ENCODE peak calls at places on chromosome 3, in four cellular contexts. Q is pancreas; C is neural progenitor cell; U is CD8-positive, alpha-beta T cell. J is an unnamed sample. For H3K4me1, the result is how much of the 10 kb centered on the place peaks cover.

GRCh38 chr3:14258906-14259904 is 80.6 kb downstream of the LSM3 start:
- DNase-seq in Q (no peak), C (no peak), U (no peak), J (no peak)

GRCh38 chr3:33074217-33075067 is 22.5 kb downstream of the GLB1 start:
- DNase-seq in C (peak), Q (peak), U (peak), J (peak)

GRCh38 chr3:184241141-184241446 is 7.7 kb downstream of the ALG3 start:
- DNase-seq in Q (no peak), C (no peak), U (no peak), J (no peak)

GRCh38 chr3:11007534-11007933 is 15.0 kb downstream of the SLC6A1 start:
- DNase-seq in Q (no peak), C (peak), U (no peak), J (peak)

GRCh38 chr3:115325539-115325938 is 178.5 kb upstream of the ZBTB20 start:
- DNase-seq in U (no peak), C (peak), Q (no peak), J (peak)

GRCh38 chr3:182567666-182568065 is 225.6 kb upstream of the ATP11B start:
- DNase-seq in U (no peak), C (peak), Q (no peak), J (peak)

GRCh38 chr3:20350449-20350848 is 164.4 kb upstream of the SGO1 start:
- DNase-seq in C (no peak), Q (no peak), U (no peak), J (no peak)

GRCh38 chr3:128481438-128481942 is 11.5 kb downstream of the GATA2 start:
- DNase-seq in C (peak), Q (no peak), U (no peak), J (no peak)

DNA sequence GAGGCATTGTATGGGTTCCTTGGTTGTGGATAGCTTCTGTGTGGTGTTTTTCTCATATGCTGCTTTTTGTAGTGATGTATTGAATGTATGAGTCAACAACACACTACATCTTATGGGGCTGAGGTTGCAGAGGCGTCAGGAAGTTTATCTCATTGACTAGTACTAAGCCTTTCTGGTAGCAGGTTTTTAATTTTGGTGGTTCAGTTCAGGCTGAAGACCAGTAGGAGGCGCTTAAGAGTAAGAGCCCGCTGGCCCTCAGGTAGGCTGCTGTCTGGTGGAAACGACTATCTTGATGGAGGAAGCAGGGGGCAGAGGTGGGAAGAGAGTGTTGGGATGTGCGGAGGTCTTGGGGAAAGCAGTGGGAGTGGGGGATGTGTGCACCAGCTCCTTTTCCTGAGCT is 62.4 kb downstream of the RTP4 start:
- DNase-seq in Q (no peak), C (no peak), U (no peak), J (no peak)
- TF ChIP-seq CTCF in Q (no peak), C (peak), U (no peak), J (peak)

GRCh38 chr3:39134305-39134704 is 19.1 kb downstream of the CSRNP1 start:
- DNase-seq in U (no peak), Q (peak), C (no peak), J (no peak)
- H3K4me1 ChIP-seq in U (under half), Q (under half), C (under half), J (under half)

GRCh38 chr3:179969525-179969924 is 67.2 kb downstream of the PEX5L start:
- DNase-seq in Q (no peak), C (no peak), U (no peak), J (no peak)
- TF ChIP-seq CTCF in Q (no peak), C (no peak), U (no peak), J (no peak)

GRCh38 chr3:127224118-127224517 is 31.2 kb downstream of the PRR23E start:
- DNase-seq in U (no peak), Q (no peak), C (no peak), J (no peak)

GRCh38 chr3:127220497-127220896 is 27.6 kb downstream of the PRR23E start:
- DNase-seq in C (no peak), Q (no peak), U (no peak), J (no peak)

GRCh38 chr3:127221062-127222035 is 28.4 kb downstream of the PRR23E start:
- DNase-seq in U (no peak), Q (no peak), C (no peak), J (no peak)

GRCh38 chr3:127222163-127222562 is 29.2 kb downstream of the PRR23E start:
- DNase-seq in Q (no peak), C (no peak), U (no peak), J (no peak)

DNA sequence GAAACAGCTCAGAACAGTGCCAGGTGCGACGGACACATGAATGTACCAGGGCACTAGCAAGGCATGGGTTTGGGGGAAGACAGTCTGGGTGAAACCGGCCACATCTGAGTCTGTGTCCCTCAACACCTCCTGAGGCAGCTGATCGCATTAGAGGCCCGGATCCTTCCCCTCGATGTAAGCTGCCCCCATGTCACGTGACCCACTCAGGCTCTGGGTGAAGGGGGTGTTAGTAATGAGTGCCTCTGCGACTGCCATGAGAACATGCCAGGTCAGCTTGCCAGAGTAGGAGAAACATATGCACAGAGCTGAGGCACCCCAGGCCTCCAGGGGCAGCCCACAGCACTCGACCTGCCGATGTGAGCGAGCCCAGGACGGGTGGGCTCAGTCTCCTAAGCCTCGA is 29.7 kb downstream of the PRR23E start:
- DNase-seq in C (no peak), U (no peak), Q (no peak), J (no peak)
- H3K4me1 ChIP-seq in C (under half), U (under half), Q (under half), J (under half)

DNA sequence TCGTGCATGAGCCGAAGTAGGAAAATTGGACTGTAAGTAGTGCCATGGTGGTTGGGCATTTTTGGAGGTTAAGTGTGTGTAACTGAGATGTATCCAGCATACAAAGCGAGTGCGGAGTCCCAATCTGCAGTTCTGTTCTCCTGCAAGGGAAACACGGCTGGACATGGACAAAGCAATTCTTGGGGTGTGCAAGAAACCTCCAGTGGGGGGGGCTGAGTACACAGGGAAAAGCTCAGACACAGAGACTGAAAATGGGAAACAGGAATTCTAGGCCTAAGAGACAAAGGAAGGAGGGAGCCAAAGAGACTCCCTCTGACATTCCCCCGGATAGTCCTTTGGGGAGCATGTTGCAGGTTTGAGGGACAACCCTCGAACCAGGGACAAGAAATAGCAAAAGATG is 83.2 kb upstream of the PLSCR4 start:
- DNase-seq in C (no peak), Q (no peak), U (no peak), J (no peak)
- TF ChIP-seq CTCF in C (no peak), Q (no peak), U (no peak), J (peak)

GRCh38 chr3:17642474-17642873 is 100.0 kb downstream of the TBC1D5 start:
- DNase-seq in U (no peak), Q (no peak), C (no peak), J (no peak)

GRCh38 chr3:17639765-17640164 is 102.7 kb downstream of the TBC1D5 start:
- DNase-seq in C (no peak), Q (no peak), U (no peak), J (no peak)

GRCh38 chr3:17640466-17640865 is 102.0 kb downstream of the TBC1D5 start:
- DNase-seq in U (no peak), Q (no peak), C (no peak), J (no peak)

GRCh38 chr3:17638351-17638750 is 104.1 kb downstream of the TBC1D5 start:
- DNase-seq in Q (no peak), U (no peak), C (no peak), J (no peak)

DNA sequence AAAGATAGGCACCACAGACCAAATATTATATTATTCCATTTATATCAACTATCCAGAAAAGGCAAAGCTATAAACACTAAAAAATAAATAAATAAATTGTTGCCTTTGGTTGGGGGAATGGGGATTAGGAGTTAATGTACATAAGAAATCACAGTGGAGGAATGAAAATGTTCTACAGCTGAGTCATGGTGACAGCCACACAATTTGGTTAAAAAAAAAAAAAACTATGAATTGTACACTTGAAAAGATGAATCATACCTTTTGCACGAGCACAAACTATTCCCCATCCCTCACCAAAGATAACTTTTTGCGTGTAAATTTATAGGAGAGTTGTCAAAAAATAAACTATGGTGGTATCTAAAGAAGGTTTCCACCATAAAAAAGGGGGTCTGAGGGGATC is 103.2 kb downstream of the TBC1D5 start:
- DNase-seq in Q (no peak), C (no peak), U (no peak), J (no peak)
- H3K4me1 ChIP-seq in Q (under half), C (under half), U (under half), J (under half)